ENCODE peak calls at places on chromosomes 3 and 15, in nine cellular contexts. T, O, B, I, D, L, Y, F and G are unnamed samples. For H3K4me1 and H3K27me3, the result is how much of the 10 kb centered on the place peaks cover.

GRCh38 chr15:82611348-82611747 is 35.8 kb downstream of the CPEB1 start:
- DNase-seq in T (no peak), O (no peak), B (no peak), I (no peak), D (no peak), L (no peak), Y (no peak), F (no peak), G (no peak)

GRCh38 chr3:33001889-33002288 is 50.4 kb downstream of the CCR4 start:
- DNase-seq in T (no peak), O (no peak), B (no peak), I (no peak), D (no peak), L (no peak), Y (no peak), F (no peak), G (no peak)

GRCh38 chr3:14946749-14947104 is 656 bp upstream of the NR2C2 start:
- DNase-seq in T (no peak), O (no peak), B (no peak), I (no peak), D (peak), L (no peak), Y (no peak), F (no peak), G (no peak)

GRCh38 chr3:140555666-140556065 is 122.2 kb upstream of the TRIM42 start:
- DNase-seq in T (no peak), O (no peak), B (no peak), I (no peak), D (no peak), L (no peak), Y (no peak), F (no peak), G (no peak)

GRCh38 chr3:138042043-138042442 is 32.1 kb downstream of the CLDN18 start:
- DNase-seq in T (no peak), O (no peak), B (no peak), I (no peak), D (peak), L (no peak), Y (no peak), F (no peak), G (no peak)

GRCh38 chr15:23564798-23565394 is 578 bp upstream of the MKRN3 start:
- DNase-seq in T (no peak), O (no peak), B (no peak), I (no peak), D (no peak), L (no peak), Y (peak), F (no peak), G (no peak)

GRCh38 chr3:64131755-64132154 is 93.5 kb downstream of the PRICKLE2 start:
- DNase-seq in T (no peak), O (no peak), B (no peak), I (no peak), D (peak), L (no peak), Y (no peak), F (no peak), G (no peak)

GRCh38 chr3:176951586-176952292 is 245.5 kb downstream of the TBL1XR1 start:
- DNase-seq in T (no peak), O (no peak), B (no peak), I (no peak), D (no peak), L (no peak), Y (no peak), F (no peak), G (no peak)

GRCh38 chr3:70985572-70985971 is 598.0 kb downstream of the FOXP1 start:
- DNase-seq in T (no peak), O (no peak), B (no peak), I (no peak), D (no peak), L (no peak), Y (no peak), F (no peak), G (peak)

GRCh38 chr3:195906865-195907729 is 1.3 kb downstream of the TNK2 start:
- DNase-seq in T (no peak), O (no peak), B (no peak), I (no peak), D (no peak), L (peak), Y (no peak), F (peak), G (peak)

GRCh38 chr3:182740710-182741109 is 52.6 kb upstream of the ATP11B start:
- DNase-seq in T (no peak), O (no peak), B (no peak), I (no peak), D (no peak), L (no peak), Y (no peak), F (no peak), G (no peak)

GRCh38 chr15:98746756-98747155 is 98.4 kb downstream of the IGF1R start:
- DNase-seq in T (no peak), O (no peak), B (no peak), I (no peak), D (no peak), L (no peak), Y (no peak), F (no peak), G (no peak)

GRCh38 chr15:98744506-98744905 is 96.2 kb downstream of the IGF1R start:
- DNase-seq in T (no peak), O (no peak), B (no peak), I (no peak), D (no peak), L (no peak), Y (no peak), F (no peak), G (no peak)

GRCh38 chr15:98745179-98745578 is 96.8 kb downstream of the IGF1R start:
- DNase-seq in T (no peak), O (no peak), B (no peak), I (no peak), D (no peak), L (no peak), Y (no peak), F (no peak), G (no peak)

GRCh38 chr15:98746375-98746679 is 98.0 kb downstream of the IGF1R start:
- DNase-seq in T (no peak), O (no peak), B (no peak), I (no peak), D (no peak), L (no peak), Y (no peak), F (no peak), G (no peak)

GRCh38 chr15:98745650-98746374 is 97.5 kb downstream of the IGF1R start:
- DNase-seq in T (no peak), O (no peak), B (no peak), I (no peak), D (no peak), L (no peak), Y (no peak), F (no peak), G (no peak)
- H3K4me3 ChIP-seq in T (no peak), O (no peak), B (no peak), I (no peak), D (no peak), L (no peak), Y (no peak), F (no peak), G (no peak)

GRCh38 chr3:149163066-149163465 is 33.6 kb downstream of the HPS3 start:
- DNase-seq in T (no peak), O (no peak), B (no peak), I (no peak), D (no peak), L (no peak), Y (no peak), F (no peak), G (no peak)
- H3K4me1 ChIP-seq in T (under half), O (under half), B (under half), I (under half), D (under half), L (under half), Y (under half), F (under half), G (under half)

DNA sequence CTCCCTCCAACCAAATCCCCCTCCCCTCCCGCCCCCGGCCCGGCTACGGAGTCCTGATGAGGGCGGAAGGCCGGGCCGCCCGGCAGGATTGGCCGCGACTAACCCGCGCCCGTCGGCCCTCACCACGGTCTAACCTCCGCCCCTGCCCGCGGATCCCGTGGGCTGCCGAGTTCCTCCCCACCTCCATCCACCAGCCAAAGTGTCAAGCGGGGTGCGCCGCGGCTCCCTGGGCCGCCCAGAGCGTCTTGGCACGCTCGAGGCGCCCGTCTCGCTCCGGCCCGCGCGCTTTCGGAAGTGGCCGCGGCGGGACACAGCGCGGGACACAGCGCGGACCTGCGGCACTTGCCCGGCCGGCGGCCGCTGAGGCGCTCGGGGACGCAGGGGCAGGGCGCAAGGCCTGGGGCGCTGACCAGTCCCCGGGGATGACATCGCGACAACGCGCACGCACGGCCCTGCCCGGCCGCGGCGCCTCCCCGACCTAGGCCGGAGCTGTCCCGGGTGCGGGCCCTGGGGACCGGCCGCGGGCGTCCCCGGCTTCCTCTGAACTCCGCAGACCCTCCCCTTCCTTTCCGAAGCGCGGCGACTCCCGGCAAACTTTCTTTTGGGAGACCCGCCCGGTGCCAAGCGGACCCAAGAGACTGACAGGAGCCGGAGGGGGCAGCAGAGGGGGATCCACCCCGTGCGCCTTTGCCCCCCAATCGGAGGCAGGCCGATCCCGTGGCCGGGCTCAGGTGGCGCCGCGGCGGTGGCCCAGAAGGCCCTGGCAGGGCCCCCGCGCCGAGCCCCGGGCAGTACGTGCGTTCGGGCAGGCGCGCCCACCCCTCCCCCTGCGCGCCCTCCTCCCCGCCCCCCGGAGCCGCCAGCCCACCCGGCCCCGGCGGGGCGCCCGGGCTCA is 112.8 kb upstream of the ICE2 start:
- DNase-seq in T (peak), O (peak), B (peak), I (no peak), D (peak), L (peak), Y (peak), F (peak), G (no peak)
- H3K27me3 ChIP-seq in T (under half), O (under half), B (under half), I (under half), D (under half), L (under half), Y (under half), F (under half), G (under half)

GRCh38 chr3:59264366-59264765 is 214.5 kb upstream of the CFAP20DC start:
- DNase-seq in T (no peak), O (no peak), B (no peak), I (no peak), D (no peak), L (no peak), Y (no peak), F (no peak), G (no peak)

GRCh38 chr3:59266551-59266950 is 216.7 kb upstream of the CFAP20DC start:
- DNase-seq in T (no peak), O (no peak), B (no peak), I (no peak), D (no peak), L (no peak), Y (no peak), F (no peak), G (no peak)

GRCh38 chr3:59267021-59267420 is 217.2 kb upstream of the CFAP20DC start:
- DNase-seq in T (no peak), O (no peak), B (no peak), I (no peak), D (no peak), L (no peak), Y (no peak), F (no peak), G (no peak)

GRCh38 chr3:59263152-59263551 is 213.3 kb upstream of the CFAP20DC start:
- DNase-seq in T (no peak), O (no peak), B (no peak), I (no peak), D (no peak), L (no peak), Y (no peak), F (no peak), G (no peak)

DNA sequence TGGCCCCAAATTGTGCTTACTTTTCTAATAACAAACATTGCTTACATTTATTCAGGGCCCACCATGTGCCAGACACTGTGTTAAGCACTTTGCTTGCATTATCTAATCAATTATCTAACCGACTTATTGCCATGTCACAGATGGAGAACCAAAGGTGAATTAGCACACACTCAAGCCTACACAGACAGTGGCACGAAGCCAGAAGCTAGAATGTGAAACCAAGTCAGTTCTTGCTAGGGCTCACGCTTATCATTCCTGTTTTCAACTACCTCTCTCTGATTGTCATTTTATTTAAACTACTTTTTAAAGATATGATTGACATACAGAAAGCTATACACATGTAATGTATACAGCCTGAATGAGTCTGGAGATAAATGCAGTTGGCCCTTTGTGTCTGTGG is 215.7 kb upstream of the CFAP20DC start:
- DNase-seq in T (no peak), O (no peak), B (no peak), I (no peak), D (no peak), L (no peak), Y (no peak), F (no peak), G (no peak)
- H3K4me3 ChIP-seq in T (no peak), O (no peak), B (no peak), I (no peak), D (no peak), L (no peak), Y (no peak), F (no peak), G (no peak)

GRCh38 chr15:64695571-64695992 is 79.8 kb downstream of the RBPMS2 start:
- DNase-seq in T (no peak), O (peak), B (no peak), I (no peak), D (no peak), L (no peak), Y (no peak), F (peak), G (no peak)
- H3K4me1 ChIP-seq in T (half or more), O (half or more), B (half or more), I (under half), D (under half), L (under half), Y (under half), F (under half), G (under half)

GRCh38 chr3:184503647-184504046 is 57.9 kb upstream of the EPHB3 start:
- DNase-seq in T (no peak), O (no peak), B (no peak), I (no peak), D (no peak), L (no peak), Y (no peak), F (no peak), G (no peak)
- H3K27me3 ChIP-seq in T (half or more), O (under half), B (under half), I (under half), D (under half), L (under half), Y (under half), F (under half), G (under half)

GRCh38 chr15:25862087-25862468 is 1.0 kb downstream of the ATP10A start:
- DNase-seq in T (no peak), O (no peak), B (no peak), I (no peak), D (peak), L (no peak), Y (no peak), F (peak), G (peak)

GRCh38 chr15:25858952-25859760 is 4.0 kb downstream of the ATP10A start:
- DNase-seq in T (no peak), O (no peak), B (no peak), I (no peak), D (no peak), L (no peak), Y (no peak), F (no peak), G (no peak)

GRCh38 chr15:25862469-25863066 is 559 bp downstream of the ATP10A start:
- DNase-seq in T (no peak), O (no peak), B (no peak), I (no peak), D (peak), L (peak), Y (no peak), F (peak), G (peak)

GRCh38 chr15:25860885-25861866 is 2.0 kb downstream of the ATP10A start:
- DNase-seq in T (no peak), O (no peak), B (no peak), I (no peak), D (no peak), L (no peak), Y (no peak), F (peak), G (no peak)

GRCh38 chr15:25859838-25860645 is 3.1 kb downstream of the ATP10A start:
- DNase-seq in T (no peak), O (no peak), B (no peak), I (no peak), D (peak), L (peak), Y (no peak), F (peak), G (no peak)
- H3K4me3 ChIP-seq in T (peak), O (peak), B (no peak), I (no peak), D (no peak), L (no peak), Y (no peak), F (peak), G (peak)

DNA sequence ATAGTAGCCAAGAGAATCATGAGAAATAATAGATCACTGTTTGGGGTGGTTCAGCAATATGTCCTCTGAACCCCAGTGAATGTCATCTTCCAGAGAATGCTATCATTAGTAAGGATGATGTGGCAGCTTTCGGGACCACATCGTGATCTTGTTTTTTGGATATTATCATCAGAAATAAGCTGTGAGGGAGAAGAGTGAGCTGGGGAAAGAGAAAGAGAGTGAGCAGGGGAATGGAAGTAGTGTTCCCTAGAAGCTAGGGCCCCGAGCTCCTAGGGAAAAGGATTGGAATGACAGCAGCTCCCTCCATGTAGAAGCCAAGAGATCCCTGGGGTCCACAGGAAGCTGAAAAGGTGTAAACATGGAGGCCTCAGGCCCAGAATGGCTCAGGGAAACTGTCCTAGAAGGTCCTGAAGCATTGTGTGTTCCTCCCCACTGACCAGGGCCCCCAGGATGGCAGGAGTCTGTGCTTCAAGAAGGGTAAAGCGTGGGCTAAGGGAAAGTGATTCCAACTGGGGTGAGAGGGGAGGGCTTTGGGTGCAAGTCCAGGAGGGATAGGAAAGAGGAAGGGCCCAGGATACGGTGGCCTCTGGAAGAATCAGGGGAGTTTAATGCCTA is 56.6 kb upstream of the KLF13 start:
- DNase-seq in T (no peak), O (peak), B (no peak), I (no peak), D (no peak), L (no peak), Y (no peak), F (no peak), G (no peak)
- H3K4me1 ChIP-seq in T (under half), O (under half), B (under half), I (under half), D (under half), L (under half), Y (under half), F (under half), G (under half)